ENCODE peak calls at places on chromosomes 7 and 10, in seven cellular contexts. M, V, R, J, U, Y and B are unnamed samples.
A peak's percentile ranks its signal among the peaks of the same experiment; 100 is the strongest.

GRCh38 chr7:39580150-39580874 is 14.1 kb downstream of the YAE1 start:
- DNase-seq in M (peak; percentile 83), V (no peak), R (peak; percentile 76), J (peak; percentile 89), U (peak; percentile 88), Y (peak; percentile 78), B (peak; percentile 85)

GRCh38 chr7:99267530-99268360 is 4.9 kb upstream of the MYH16 start:
- DNase-seq in M (peak; percentile 71), V (no peak), R (no peak), J (no peak), U (no peak), Y (no peak), B (no peak)

GRCh38 chr10:13608246-13608853 is 21.6 kb downstream of the PRPF18 start:
- DNase-seq in M (no peak), V (no peak), R (no peak), J (no peak), U (no peak), Y (no peak), B (no peak)

GRCh38 chr7:140060788-140061606 is 1.8 kb downstream of the PARP12 start:
- DNase-seq in M (peak; percentile 43), V (no peak), R (no peak), J (peak; percentile 74), U (no peak), Y (no peak), B (peak; percentile 33)

GRCh38 chr7:33040803-33041516 is 21.6 kb downstream of the NT5C3A start:
- DNase-seq in M (peak; percentile 66), V (no peak), R (no peak), J (no peak), U (no peak), Y (no peak), B (peak; percentile 80)

GRCh38 chr10:44993226-44993921 is 7.3 kb upstream of the ZNF22 start:
- DNase-seq in M (no peak), V (peak; percentile 60), R (peak; percentile 64), J (peak; percentile 61), U (no peak), Y (no peak), B (no peak)

GRCh38 chr7:82572195-82572880 is 128.8 kb upstream of the CACNA2D1 start:
- DNase-seq in M (peak; percentile 90), V (peak; percentile 94), R (peak; percentile 88), J (peak; percentile 92), U (peak; percentile 89), Y (peak; percentile 60), B (peak; percentile 83)

GRCh38 chr7:112423987-112424386 is 26.3 kb upstream of the IFRD1 start:
- DNase-seq in M (no peak), V (no peak), R (no peak), J (no peak), U (no peak), Y (no peak), B (no peak)

GRCh38 chr7:46189255-46189790 is 268.3 kb upstream of the IGFBP3 start:
- DNase-seq in M (no peak), V (no peak), R (no peak), J (no peak), U (no peak), Y (no peak), B (no peak)

GRCh38 chr7:134514663-134515062 is 12.7 kb upstream of the AKR1B10 start:
- DNase-seq in M (no peak), V (no peak), R (no peak), J (no peak), U (peak; percentile 68), Y (peak; percentile 82), B (peak; percentile 12)

GRCh38 chr7:23175820-23176385 is 5.9 kb upstream of the NUP42 start:
- DNase-seq in M (no peak), V (no peak), R (no peak), J (no peak), U (no peak), Y (no peak), B (no peak)

GRCh38 chr7:98872328-98872924 is 2.6 kb upstream of the TMEM130 start:
- DNase-seq in M (no peak), V (no peak), R (peak; percentile 6), J (peak; percentile 3), U (peak; percentile 78), Y (peak; percentile 44), B (no peak)

GRCh38 chr10:44070282-44070681 is 314.6 kb downstream of the CXCL12 start:
- DNase-seq in M (no peak), V (peak; percentile 91), R (no peak), J (peak; percentile 90), U (no peak), Y (no peak), B (peak; percentile 19)

GRCh38 chr10:103765981-103766380 is 89.4 kb downstream of the SH3PXD2A start:
- DNase-seq in M (peak; percentile 75), V (no peak), R (no peak), J (no peak), U (no peak), Y (no peak), B (no peak)

GRCh38 chr10:130174343-130174742 is 38.2 kb downstream of the GLRX3 start:
- DNase-seq in M (no peak), V (no peak), R (no peak), J (no peak), U (no peak), Y (no peak), B (no peak)

GRCh38 chr7:52147240-52147639 is 830.6 kb upstream of the COBL start:
- DNase-seq in M (peak; percentile 47), V (no peak), R (no peak), J (no peak), U (no peak), Y (no peak), B (no peak)

GRCh38 chr10:131859341-131860020 is 41.3 kb upstream of the PPP2R2D start:
- DNase-seq in M (no peak), V (no peak), R (no peak), J (peak; percentile 35), U (no peak), Y (no peak), B (no peak)

DNA sequence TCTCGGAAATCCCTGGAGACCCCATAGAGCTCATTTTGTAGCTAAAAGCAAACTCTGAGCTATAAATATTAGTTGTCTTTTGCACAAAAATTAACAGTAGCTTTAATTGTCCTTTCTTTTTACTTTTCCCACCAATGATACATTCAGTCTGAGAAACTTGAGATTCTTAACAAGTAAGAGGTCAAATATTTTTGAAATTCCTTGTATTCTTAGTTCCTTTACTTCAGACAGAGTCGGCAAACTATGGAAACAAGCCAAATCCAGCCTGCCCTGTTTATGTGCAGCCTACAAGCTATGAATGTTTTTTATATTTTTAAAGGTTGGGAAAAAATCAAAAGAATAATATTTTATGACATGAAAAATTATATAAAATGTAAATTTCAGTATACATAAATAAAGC is 146.6 kb downstream of the CTNNA3 start:
- DNase-seq in M (no peak), V (no peak), R (no peak), J (no peak), U (no peak), Y (no peak), B (no peak)
- TF ChIP-seq EP300 in M (no peak), V (no peak), R (no peak), J (no peak), U (no peak), Y (no peak), B (no peak)

DNA sequence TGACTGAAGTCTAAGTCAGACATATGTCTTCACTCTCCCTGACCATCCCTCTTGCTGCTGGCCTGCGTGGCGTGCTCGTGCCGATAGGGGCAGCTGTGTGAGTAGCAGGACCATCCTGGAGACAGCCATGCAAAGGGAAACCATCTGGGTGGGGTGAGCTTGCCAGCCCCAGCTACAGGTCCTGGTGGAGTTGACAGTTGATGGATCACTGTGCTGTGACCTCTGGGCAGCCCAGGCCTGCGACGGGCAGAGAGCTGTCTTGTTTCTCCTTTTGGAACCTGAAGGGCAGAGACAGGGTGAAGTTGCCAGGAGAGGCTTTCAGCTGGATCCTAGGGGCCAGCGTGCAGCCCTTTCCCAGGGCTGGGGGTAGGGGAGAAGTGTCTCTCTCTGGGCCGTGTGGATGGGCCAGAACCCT is 44.7 kb downstream of the GRK5 start:
- DNase-seq in M (no peak), V (no peak), R (no peak), J (no peak), U (peak; percentile 70), Y (peak; percentile 38), B (no peak)
- H3K4me1 ChIP-seq in M (peaks cover 60% of the 10 kb centered on the region), V (peaks cover 80% of the 10 kb centered on the region), R (peaks cover 41% of the 10 kb centered on the region), J (peaks cover 78% of the 10 kb centered on the region), U (peaks cover 57% of the 10 kb centered on the region), Y (peaks cover 19% of the 10 kb centered on the region), B (peaks cover 40% of the 10 kb centered on the region)

GRCh38 chr7:25965405-25966123 is 186.4 kb upstream of the NFE2L3 start:
- DNase-seq in M (no peak), V (no peak), R (no peak), J (no peak), U (no peak), Y (no peak), B (no peak)

GRCh38 chr7:25966469-25966868 is 185.5 kb upstream of the NFE2L3 start:
- DNase-seq in M (no peak), V (no peak), R (no peak), J (no peak), U (no peak), Y (no peak), B (no peak)

GRCh38 chr7:25963733-25964132 is 188.3 kb upstream of the NFE2L3 start:
- DNase-seq in M (peak; percentile 53), V (no peak), R (no peak), J (no peak), U (no peak), Y (no peak), B (no peak)

GRCh38 chr7:25967278-25968204 is 184.5 kb upstream of the NFE2L3 start:
- DNase-seq in M (no peak), V (no peak), R (no peak), J (no peak), U (no peak), Y (no peak), B (no peak)

DNA sequence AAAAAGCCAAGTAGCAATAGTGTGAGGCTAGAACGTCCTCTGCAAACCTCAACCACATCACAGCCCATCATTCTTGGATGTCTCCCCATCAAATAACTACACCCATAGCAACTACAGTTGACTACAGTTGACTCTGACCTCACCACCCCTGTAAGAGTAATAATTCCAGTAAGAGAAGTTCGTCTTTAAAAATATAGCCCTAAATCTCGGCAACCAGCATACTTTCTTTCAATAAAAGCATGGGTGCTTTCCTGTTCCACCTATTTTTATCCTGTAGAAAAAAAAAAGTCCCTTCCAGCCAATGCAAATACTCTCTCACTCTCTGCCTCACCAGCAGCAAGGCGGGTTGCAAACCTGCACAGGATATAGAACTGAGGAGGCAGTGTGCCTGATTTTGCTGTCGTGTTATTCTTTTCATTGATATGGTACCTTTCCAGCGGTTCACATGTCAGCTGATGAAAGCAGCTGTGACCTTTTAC is 187.5 kb upstream of the NFE2L3 start:
- DNase-seq in M (peak; percentile 59), V (no peak), R (no peak), J (no peak), U (no peak), Y (no peak), B (peak; percentile 51)
- TF ChIP-seq POLR2AphosphoS5 in M (no peak), V (no peak), R (no peak), J (no peak), U (no peak), Y (no peak), B (no peak)

DNA sequence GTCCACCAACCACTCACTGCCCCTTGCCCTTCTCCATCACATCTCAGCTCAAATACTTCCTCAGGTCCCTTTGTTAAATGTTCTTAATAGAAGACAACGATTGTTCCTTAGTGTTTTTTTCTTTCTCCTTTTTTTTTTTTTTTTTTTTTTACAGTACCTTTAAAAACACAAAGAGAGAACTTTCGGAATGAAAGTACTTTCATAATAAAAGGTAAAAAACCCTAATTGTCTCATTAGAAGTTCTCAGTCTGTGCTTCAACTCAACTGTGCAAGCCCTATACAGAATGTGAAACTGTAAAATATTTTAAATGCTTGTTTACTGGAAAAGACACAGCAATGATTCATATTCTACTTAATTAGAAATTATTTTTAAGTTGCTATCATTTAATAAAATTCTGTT is 29.4 kb downstream of the TSPAN12 start:
- DNase-seq in M (no peak), V (no peak), R (no peak), J (no peak), U (no peak), Y (no peak), B (no peak)
- TF ChIP-seq EP300 in M (no peak), V (no peak), R (no peak), J (no peak), U (no peak), Y (no peak), B (no peak)